ENCODE peak calls at places on chromosomes 13 and 19, in seven cellular contexts. I, U, G, T, M, D and Z are unnamed samples.

GRCh38 chr13:112910016-112910415 is 59.0 kb upstream of the MCF2L start:
- DNase-seq in I (no peak), U (no peak), G (no peak), T (no peak), M (no peak), D (no peak), Z (no peak)

GRCh38 chr13:58843567-58843966 is 1212.0 kb downstream of the PCDH17 start:
- DNase-seq in I (no peak), U (no peak), G (no peak), T (no peak), M (no peak), D (no peak), Z (no peak)

GRCh38 chr19:55406869-55407624 is 541 bp downstream of the UBE2S start:
- DNase-seq in I (no peak), U (peak; percentile 53), G (peak; percentile 71), T (no peak), M (peak; percentile 37), D (no peak), Z (no peak)

GRCh38 chr19:46716672-46717033 is 261 bp downstream of the PRKD2 start:
- DNase-seq in I (no peak), U (no peak), G (no peak), T (no peak), M (no peak), D (no peak), Z (no peak)

GRCh38 chr19:37964109-37964508 is 57.1 kb downstream of the SIPA1L3 start:
- DNase-seq in I (no peak), U (no peak), G (no peak), T (no peak), M (no peak), D (no peak), Z (no peak)

GRCh38 chr19:46745030-46745429 is 827 bp upstream of the FKRP start:
- DNase-seq in I (no peak), U (no peak), G (no peak), T (no peak), M (no peak), D (no peak), Z (no peak)

GRCh38 chr13:28684257-28684656 is 25.3 kb downstream of the POMP start:
- DNase-seq in I (no peak), U (no peak), G (no peak), T (no peak), M (no peak), D (no peak), Z (no peak)

GRCh38 chr13:40149611-40150283 is 494.3 kb downstream of the COG6 start:
- DNase-seq in I (peak; percentile 66), U (no peak), G (peak; percentile 75), T (no peak), M (no peak), D (peak; percentile 47), Z (peak; percentile 76)

GRCh38 chr13:97114696-97115095 is 107.4 kb upstream of the MBNL2 start:
- DNase-seq in I (no peak), U (no peak), G (no peak), T (no peak), M (no peak), D (no peak), Z (no peak)

GRCh38 chr13:42821437-42821836 is 40.1 kb downstream of the FAM216B start:
- DNase-seq in I (no peak), U (no peak), G (no peak), T (no peak), M (no peak), D (no peak), Z (peak; percentile 92)

GRCh38 chr13:98171806-98172569 is 5.1 kb downstream of the RNF113B start:
- DNase-seq in I (peak; percentile 34), U (no peak), G (no peak), T (peak; percentile 34), M (peak; percentile 45), D (peak; percentile 44), Z (peak; percentile 28)

GRCh38 chr13:108924154-108924940 is 294.9 kb downstream of the MYO16 start:
- DNase-seq in I (no peak), U (no peak), G (no peak), T (no peak), M (no peak), D (no peak), Z (no peak)

GRCh38 chr13:104011505-104012270 is 945.5 kb upstream of the SLC10A2 start:
- DNase-seq in I (no peak), U (no peak), G (no peak), T (peak; percentile 17), M (no peak), D (no peak), Z (no peak)

GRCh38 chr13:28320884-28321574 is 173.9 kb downstream of the FLT1 start:
- DNase-seq in I (no peak), U (no peak), G (no peak), T (no peak), M (no peak), D (no peak), Z (no peak)

DNA sequence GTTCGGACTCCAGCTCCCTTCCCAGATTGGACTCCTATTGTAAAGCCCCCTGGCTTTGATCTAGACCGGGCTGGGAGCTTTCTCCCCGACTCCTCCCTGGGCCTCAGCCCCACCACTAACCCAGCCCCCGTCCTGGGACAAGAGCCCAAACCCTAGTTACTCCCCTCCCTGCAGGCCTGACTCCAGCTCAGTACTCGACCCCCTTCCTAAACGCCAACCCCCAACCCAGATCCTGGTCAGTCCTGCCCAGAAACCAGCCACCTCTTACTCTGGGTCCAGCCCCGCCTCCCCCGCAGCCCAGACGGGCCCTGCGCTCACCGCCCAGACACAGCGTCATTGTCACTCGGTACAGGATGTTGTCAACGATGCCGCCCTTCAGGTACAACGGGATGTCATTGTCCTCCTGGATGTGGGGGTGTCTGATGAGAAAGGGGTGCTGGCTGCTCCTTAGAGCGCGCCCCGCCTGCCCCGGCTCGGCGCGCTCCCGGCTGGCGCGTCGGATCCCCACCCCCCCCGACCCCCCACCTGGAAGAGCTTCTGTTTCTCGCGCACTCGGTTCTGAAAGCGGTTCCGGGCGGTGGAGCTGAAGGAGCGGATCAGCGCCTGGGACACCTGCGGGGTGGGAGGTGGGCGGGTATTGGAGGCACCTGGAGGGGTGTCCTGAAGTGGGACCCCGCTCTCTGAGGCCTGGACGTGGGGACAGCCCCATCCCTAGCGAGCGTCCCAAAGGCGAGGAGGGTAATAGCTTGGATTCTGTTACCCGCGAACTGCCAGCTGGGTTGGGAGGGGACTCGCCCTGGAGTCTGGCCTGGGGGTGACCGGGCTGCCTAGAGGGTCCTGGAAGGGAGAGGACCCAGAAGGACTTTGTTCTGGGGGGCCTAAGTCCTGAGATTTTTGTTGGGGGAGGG is 849 bp downstream of the COX7A1 start:
- DNase-seq in I (peak; percentile 68), U (no peak), G (peak; percentile 85), T (peak; percentile 54), M (no peak), D (peak; percentile 81), Z (no peak)
- H3K4me3 ChIP-seq in I (peak overlapping the region; percentile 50), U (no peak overlapping the region), G (peak overlapping the region; percentile 96), T (peak overlapping the region; percentile 38), M (peak overlapping the region; percentile 51), D (peak overlapping the region; percentile 94), Z (peak overlapping the region; percentile 69)

DNA sequence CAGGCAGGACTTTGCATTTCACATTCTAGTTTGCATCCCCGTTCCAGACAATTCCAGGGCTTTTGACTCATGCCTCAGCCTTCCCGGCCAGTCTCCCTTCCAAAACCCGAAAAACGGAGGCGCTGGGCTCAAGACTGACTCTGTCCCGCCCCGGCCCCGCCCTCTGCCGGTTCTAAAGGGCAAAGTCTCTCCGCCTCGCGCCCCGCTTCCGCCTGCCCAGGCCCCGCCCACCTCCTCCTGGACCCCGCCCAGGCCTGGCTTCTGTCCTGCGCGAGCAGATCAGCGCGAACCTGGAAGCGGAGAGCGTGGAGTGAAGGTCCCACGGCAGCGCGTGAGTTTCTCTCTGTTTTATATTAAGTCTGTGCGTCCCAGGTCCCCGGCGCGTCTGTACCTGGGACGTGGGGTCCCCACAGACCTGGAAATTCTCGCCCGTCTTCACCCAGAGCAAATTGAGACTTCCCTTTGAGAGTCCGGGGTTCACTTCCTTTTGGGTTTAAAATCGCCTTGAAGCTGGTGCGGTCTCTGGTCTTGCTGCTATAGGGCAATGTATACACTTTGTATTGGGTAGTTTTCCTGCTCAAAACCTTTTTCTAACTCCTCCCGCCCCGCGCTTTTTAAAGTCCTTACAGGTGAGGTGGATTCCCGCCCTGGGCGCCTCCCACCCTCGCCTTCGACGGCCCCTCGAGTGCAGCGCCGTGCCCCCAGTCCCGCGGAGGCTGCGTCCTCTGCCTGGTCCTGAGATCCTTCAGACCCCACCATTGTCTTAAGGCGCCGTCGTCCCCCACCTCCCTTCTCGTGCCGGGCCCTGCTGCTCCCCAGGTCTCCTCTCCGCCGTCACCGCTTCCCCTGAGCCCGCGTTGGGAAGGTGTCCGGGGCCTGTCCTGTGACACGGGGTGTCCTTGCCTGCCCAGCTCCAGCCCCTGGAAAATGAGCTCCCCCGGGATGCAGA is 31.2 kb downstream of the ZNF701 start:
- DNase-seq in I (peak; percentile 96), U (peak; percentile 93), G (peak; percentile 98), T (peak; percentile 92), M (peak; percentile 95), D (peak; percentile 94), Z (peak; percentile 97)
- TF ChIP-seq CTCF in I (peak; percentile 22), U (peak; percentile 28), G (peak; percentile 20), T (no peak), M (peak; percentile 2), D (peak; percentile 55), Z (peak; percentile 11)

GRCh38 chr13:72145383-72145782 is 278.4 kb upstream of the DACH1 start:
- DNase-seq in I (no peak), U (no peak), G (no peak), T (no peak), M (no peak), D (no peak), Z (no peak)

GRCh38 chr13:72149701-72150100 is 282.7 kb upstream of the DACH1 start:
- DNase-seq in I (no peak), U (no peak), G (no peak), T (no peak), M (no peak), D (no peak), Z (no peak)

GRCh38 chr13:72150502-72150901 is 283.5 kb upstream of the DACH1 start:
- DNase-seq in I (no peak), U (no peak), G (no peak), T (no peak), M (no peak), D (no peak), Z (no peak)

GRCh38 chr13:72144625-72145024 is 277.6 kb upstream of the DACH1 start:
- DNase-seq in I (no peak), U (no peak), G (no peak), T (no peak), M (no peak), D (no peak), Z (no peak)

DNA sequence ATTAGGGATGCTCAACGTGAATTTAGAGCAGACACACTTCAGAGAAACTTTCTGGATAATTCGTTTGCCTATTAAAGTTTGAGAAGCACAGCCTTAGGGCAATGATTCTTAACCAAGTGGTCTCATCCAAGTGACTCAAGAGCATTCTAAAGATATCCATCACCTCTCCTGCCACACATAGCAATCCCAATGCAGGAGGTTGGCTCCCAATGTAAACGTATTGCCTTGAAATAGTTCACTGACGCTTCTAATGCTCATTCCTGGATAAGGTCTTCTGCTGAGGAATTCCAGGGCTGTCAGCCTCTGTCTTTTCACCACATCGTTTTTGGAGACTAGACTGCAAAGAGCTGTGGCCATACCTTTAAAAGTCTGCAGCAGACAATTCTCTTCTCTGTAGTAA is 279.8 kb upstream of the DACH1 start:
- DNase-seq in I (no peak), U (no peak), G (no peak), T (no peak), M (no peak), D (no peak), Z (no peak)
- H3K4me3 ChIP-seq in I (no peak overlapping the region), U (no peak overlapping the region), G (no peak overlapping the region), T (no peak overlapping the region), M (no peak overlapping the region), D (no peak overlapping the region), Z (no peak overlapping the region)

DNA sequence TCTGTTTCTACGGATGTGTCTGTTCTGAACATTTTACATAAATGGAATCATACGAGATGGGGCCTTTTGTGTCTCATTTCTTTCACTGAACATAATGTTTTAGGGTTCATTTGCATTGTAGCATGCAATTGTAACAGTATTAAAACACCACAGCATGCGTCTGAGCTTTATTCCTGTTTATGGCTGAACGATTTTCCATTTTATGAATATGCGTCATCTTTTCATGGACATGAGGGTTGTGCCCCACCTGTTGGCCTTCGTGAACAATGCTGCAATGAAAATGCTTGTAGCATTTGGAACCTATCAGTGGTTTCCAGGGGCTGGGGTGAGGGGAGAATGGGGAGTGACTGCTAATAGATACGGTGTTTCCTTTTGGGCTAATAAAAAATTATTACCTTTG is 5.1 kb downstream of the OR10H1 start:
- DNase-seq in I (peak; percentile 17), U (peak; percentile 20), G (no peak), T (no peak), M (no peak), D (peak; percentile 7), Z (no peak)
- TF ChIP-seq CTCF in I (peak; percentile 39), U (peak; percentile 23), G (no peak), T (no peak), M (no peak), D (peak; percentile 58), Z (no peak)